ENCODE peak calls at places on chromosomes 11 and 22, in four cellular contexts. One of them, this sample, is unnamed.

GRCh38 chr11:57646221-57646620 is 3.5 kb downstream of the YPEL4 start:
- DNase-seq in PC-9: no peak
- DNase-seq in neuronal stem cell: no peak
- DNase-seq in heart right ventricle: no peak
- DNase-seq in this sample: no peak

GRCh38 chr11:79013509-79013908 is 427.3 kb downstream of the TENM4 start:
- DNase-seq in PC-9: no peak
- DNase-seq in neuronal stem cell: no peak
- DNase-seq in heart right ventricle: no peak
- DNase-seq in this sample: no peak

GRCh38 chr11:40722179-40722795 is 737.2 kb downstream of the LRRC4C start:
- DNase-seq in PC-9: no peak
- DNase-seq in neuronal stem cell: peak
- DNase-seq in heart right ventricle: no peak
- DNase-seq in this sample: no peak

GRCh38 chr22:48100685-48101417 is 1338.4 kb downstream of the TBC1D22A start:
- DNase-seq in PC-9: no peak
- DNase-seq in neuronal stem cell: no peak
- DNase-seq in heart right ventricle: no peak
- DNase-seq in this sample: no peak

GRCh38 chr22:46660604-46661201 is 40.5 kb downstream of the GRAMD4 start:
- DNase-seq in PC-9: no peak
- DNase-seq in neuronal stem cell: no peak
- DNase-seq in heart right ventricle: no peak
- DNase-seq in this sample: no peak

GRCh38 chr11:47270331-47271271 is 668 bp downstream of the MADD start:
- DNase-seq in PC-9: peak
- DNase-seq in neuronal stem cell: no peak
- DNase-seq in heart right ventricle: no peak
- DNase-seq in this sample: peak

GRCh38 chr11:60367009-60367408 is 11.3 kb upstream of the MS4A7 start:
- DNase-seq in PC-9: no peak
- DNase-seq in neuronal stem cell: no peak
- DNase-seq in heart right ventricle: no peak
- DNase-seq in this sample: no peak

GRCh38 chr11:115493905-115494304 is 10.3 kb downstream of the CADM1 start:
- DNase-seq in PC-9: no peak
- DNase-seq in neuronal stem cell: no peak
- DNase-seq in heart right ventricle: no peak
- DNase-seq in this sample: no peak

GRCh38 chr22:46379301-46379930 is 43.9 kb downstream of the TRMU start:
- DNase-seq in PC-9: no peak
- DNase-seq in neuronal stem cell: no peak
- DNase-seq in heart right ventricle: no peak
- DNase-seq in this sample: no peak

GRCh38 chr11:72263363-72263762 is 19.4 kb upstream of the PHOX2A start:
- DNase-seq in PC-9: no peak
- DNase-seq in neuronal stem cell: no peak
- DNase-seq in heart right ventricle: no peak
- DNase-seq in this sample: no peak

GRCh38 chr11:126748097-126748756 is 252.3 kb downstream of the KIRREL3 start:
- DNase-seq in PC-9: no peak
- DNase-seq in neuronal stem cell: no peak
- DNase-seq in heart right ventricle: no peak
- DNase-seq in this sample: no peak

GRCh38 chr11:31902706-31903105 is 91.6 kb upstream of the PAX6 start:
- DNase-seq in PC-9: no peak
- DNase-seq in neuronal stem cell: no peak
- DNase-seq in heart right ventricle: no peak
- DNase-seq in this sample: no peak

GRCh38 chr22:25651332-25651731 is 86.9 kb downstream of the GRK3 start:
- DNase-seq in PC-9: no peak
- DNase-seq in neuronal stem cell: no peak
- DNase-seq in heart right ventricle: no peak
- DNase-seq in this sample: no peak

GRCh38 chr11:4891996-4892640 is 10.4 kb downstream of the OR51T1 start:
- DNase-seq in PC-9: no peak
- DNase-seq in neuronal stem cell: no peak
- DNase-seq in heart right ventricle: no peak
- DNase-seq in this sample: no peak

GRCh38 chr11:128625766-128626165 is 38.4 kb upstream of the ETS1 start:
- DNase-seq in PC-9: no peak
- DNase-seq in neuronal stem cell: no peak
- DNase-seq in heart right ventricle: no peak
- DNase-seq in this sample: no peak
- H3K27ac ChIP-seq in PC-9: no peak
- H3K27ac ChIP-seq in neuronal stem cell: no peak
- H3K27ac ChIP-seq in heart right ventricle: no peak
- H3K27ac ChIP-seq in this sample: no peak

DNA sequence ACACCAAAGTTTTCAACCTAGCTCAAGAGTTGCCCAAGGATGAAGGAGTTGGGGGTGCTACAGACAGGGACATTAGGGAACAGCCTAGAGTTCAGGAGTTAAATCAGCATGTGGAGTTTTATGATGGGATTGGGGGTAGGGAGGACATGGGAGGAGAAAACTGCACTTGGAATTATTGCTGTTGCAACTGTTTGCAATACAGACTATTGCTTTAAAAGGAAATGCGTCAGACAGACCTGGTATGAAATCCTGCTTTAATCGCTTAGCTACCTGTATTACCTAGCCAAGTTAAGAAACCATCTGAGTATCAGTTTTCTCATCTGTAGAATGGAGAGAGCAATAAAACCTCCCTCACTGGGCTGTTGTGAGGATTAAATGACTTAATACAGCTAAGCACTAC is 6.3 kb downstream of the TMA7B start:
- DNase-seq in PC-9: no peak
- DNase-seq in neuronal stem cell: no peak
- DNase-seq in heart right ventricle: no peak
- DNase-seq in this sample: no peak
- H3K27ac ChIP-seq in PC-9: no peak
- H3K27ac ChIP-seq in neuronal stem cell: no peak
- H3K27ac ChIP-seq in heart right ventricle: no peak
- H3K27ac ChIP-seq in this sample: no peak

GRCh38 chr22:36324414-36324813 is 63.4 kb downstream of the MYH9 start:
- DNase-seq in PC-9: no peak
- DNase-seq in neuronal stem cell: no peak
- DNase-seq in heart right ventricle: no peak
- DNase-seq in this sample: no peak

GRCh38 chr22:36327922-36328551 is 59.7 kb downstream of the MYH9 start:
- DNase-seq in PC-9: no peak
- DNase-seq in neuronal stem cell: no peak
- DNase-seq in heart right ventricle: no peak
- DNase-seq in this sample: no peak

GRCh38 chr22:36325163-36326031 is 62.4 kb downstream of the MYH9 start:
- DNase-seq in PC-9: no peak
- DNase-seq in neuronal stem cell: no peak
- DNase-seq in heart right ventricle: no peak
- DNase-seq in this sample: no peak

GRCh38 chr22:36328635-36329216 is 59.0 kb downstream of the MYH9 start:
- DNase-seq in PC-9: peak
- DNase-seq in neuronal stem cell: no peak
- DNase-seq in heart right ventricle: no peak
- DNase-seq in this sample: no peak

DNA sequence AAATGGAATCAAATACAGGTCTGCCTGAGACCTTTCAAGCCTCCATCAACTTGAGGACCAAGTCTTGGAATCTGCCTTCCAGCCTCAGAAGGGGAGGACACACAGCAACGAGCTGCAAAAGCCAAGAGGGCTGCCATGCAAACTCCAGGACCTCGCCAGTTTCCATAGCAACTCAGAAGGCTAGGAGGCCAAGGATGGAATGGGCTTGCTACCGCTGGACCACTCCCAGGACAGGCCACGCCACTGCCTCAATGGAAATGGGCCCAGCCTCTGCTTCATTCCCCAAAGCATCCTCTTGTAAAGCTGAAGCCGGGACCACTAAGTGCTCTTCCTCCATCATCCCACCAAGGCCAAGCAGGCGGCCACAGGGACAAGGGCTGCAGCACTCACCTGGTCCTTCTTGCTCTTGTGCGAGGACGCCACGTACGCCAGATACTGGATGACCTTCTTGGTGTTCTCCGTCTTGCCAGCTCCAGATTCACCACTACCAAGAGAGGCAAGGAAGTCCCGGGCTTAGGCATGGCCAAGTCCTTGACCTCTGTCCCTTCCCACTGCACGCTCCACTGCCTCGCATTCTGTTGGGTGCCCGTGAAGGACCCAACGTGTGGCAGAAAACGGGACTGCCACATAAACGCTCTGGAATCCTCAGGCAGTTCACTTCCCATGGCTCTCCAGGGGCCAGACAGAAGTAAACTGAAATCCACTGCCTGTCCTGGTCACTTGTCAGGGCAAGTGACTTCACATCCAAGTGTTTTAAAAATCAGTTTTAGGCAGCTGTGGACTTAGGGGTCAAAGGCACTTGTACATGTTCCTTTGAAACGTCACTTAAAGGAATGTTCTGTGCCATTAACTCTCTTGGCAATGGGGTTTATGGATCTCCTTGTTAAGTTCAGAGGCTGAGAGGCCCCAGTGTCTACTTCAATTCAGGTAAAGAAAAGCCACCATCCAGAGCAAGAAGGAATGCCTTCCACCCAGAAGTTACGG is 61.3 kb downstream of the MYH9 start:
- DNase-seq in PC-9: no peak
- DNase-seq in neuronal stem cell: no peak
- DNase-seq in heart right ventricle: no peak
- DNase-seq in this sample: no peak
- H3K27ac ChIP-seq in PC-9: peak
- H3K27ac ChIP-seq in neuronal stem cell: no peak
- H3K27ac ChIP-seq in heart right ventricle: peak
- H3K27ac ChIP-seq in this sample: no peak

GRCh38 chr11:124893781-124894401 is 3.8 kb downstream of the ROBO4 start:
- DNase-seq in PC-9: no peak
- DNase-seq in neuronal stem cell: no peak
- DNase-seq in heart right ventricle: no peak
- DNase-seq in this sample: no peak

GRCh38 chr11:124891390-124891861 is 6.2 kb downstream of the ROBO4 start:
- DNase-seq in PC-9: no peak
- DNase-seq in neuronal stem cell: no peak
- DNase-seq in heart right ventricle: peak
- DNase-seq in this sample: no peak

GRCh38 chr11:124894606-124895430 is 2.8 kb downstream of the ROBO4 start:
- DNase-seq in PC-9: no peak
- DNase-seq in neuronal stem cell: no peak
- DNase-seq in heart right ventricle: no peak
- DNase-seq in this sample: no peak

GRCh38 chr11:124892131-124892530 is 5.5 kb downstream of the ROBO4 start:
- DNase-seq in PC-9: no peak
- DNase-seq in neuronal stem cell: no peak
- DNase-seq in heart right ventricle: no peak
- DNase-seq in this sample: no peak

DNA sequence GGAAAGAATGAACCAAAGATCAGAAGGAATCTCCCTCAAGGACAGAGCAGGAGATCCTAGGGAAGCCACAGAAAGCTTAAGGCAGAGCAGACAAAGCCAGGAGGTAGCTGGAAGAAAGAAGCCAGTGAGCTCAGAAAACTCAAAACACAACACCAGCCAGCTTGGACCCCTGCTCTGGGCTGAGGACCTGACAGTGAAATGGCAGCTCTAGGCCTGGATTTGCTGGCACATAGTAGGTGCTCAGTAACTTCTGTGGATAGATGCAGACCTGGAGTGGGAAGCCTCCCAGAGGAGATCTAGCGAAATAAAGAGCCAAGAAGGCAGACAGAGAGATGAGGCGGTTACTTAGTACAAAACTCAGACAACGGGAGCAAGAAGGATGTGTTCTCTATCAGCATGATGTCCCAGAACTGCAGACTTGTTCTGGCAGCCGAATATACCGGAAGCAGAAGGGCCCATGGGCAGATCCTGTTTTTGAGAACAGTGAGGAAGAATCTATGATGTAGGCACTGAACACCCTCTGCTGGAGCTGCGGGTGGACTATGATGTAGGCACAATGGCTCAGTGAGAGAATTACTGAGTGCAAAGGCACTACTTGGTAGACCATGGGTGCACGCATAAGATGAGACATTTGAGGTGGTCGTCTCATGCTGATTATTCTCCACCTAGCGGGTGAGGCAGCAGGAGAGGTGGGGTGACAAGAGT is 4.8 kb downstream of the ROBO4 start:
- DNase-seq in PC-9: no peak
- DNase-seq in neuronal stem cell: no peak
- DNase-seq in heart right ventricle: no peak
- DNase-seq in this sample: peak
- H3K27ac ChIP-seq in PC-9: no peak
- H3K27ac ChIP-seq in neuronal stem cell: no peak
- H3K27ac ChIP-seq in heart right ventricle: peak
- H3K27ac ChIP-seq in this sample: no peak

DNA sequence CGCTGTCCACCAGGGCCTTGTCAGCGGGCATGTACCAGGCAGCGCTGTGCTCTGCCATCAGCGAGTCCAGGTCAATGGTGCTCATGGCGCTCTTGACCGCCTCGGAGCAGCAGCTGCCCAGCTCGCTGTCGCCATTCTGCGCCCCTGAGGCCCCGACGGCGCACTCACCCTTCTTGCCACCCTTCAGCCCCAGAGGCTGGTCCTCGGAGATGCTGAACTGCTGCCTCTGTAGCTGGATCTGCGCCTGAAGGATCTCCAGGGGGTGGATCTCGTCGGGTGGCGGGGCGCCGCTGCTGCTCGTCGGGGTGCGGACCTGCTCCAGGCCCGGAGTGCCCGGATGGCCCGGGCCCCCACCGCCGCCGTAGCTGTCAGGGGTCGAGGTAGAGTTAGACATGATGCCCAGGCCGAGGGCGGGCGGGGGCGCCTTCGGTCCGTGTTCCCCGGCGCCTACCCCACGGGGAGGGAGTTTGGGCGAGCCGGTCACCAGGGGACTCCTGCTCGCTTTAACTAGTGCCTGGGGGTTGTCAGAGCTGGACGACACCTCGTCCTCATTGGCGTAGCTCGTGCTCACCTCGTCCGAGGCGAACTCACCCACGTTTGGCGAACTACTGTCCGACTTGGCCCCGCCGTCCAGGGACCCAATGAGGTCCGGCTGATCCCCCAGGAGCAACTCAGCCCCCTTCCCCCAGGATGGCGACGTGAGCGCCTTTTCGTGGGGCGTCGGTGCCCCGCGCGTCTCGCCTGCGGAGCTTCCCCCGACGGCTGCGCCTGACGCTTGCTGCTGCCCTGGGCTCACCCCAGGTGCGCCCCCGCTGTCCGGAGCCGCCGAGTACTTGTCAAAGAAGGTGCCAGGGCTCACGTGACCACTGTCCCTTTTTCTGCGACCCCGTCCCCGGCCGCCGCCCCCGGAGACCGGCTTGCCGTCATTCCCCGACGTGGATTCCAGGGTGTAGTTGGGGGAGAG is 4.4 kb downstream of the MN1 start:
- DNase-seq in PC-9: no peak
- DNase-seq in neuronal stem cell: no peak
- DNase-seq in heart right ventricle: no peak
- DNase-seq in this sample: no peak
- H3K27ac ChIP-seq in PC-9: no peak
- H3K27ac ChIP-seq in neuronal stem cell: no peak
- H3K27ac ChIP-seq in heart right ventricle: peak
- H3K27ac ChIP-seq in this sample: no peak

DNA sequence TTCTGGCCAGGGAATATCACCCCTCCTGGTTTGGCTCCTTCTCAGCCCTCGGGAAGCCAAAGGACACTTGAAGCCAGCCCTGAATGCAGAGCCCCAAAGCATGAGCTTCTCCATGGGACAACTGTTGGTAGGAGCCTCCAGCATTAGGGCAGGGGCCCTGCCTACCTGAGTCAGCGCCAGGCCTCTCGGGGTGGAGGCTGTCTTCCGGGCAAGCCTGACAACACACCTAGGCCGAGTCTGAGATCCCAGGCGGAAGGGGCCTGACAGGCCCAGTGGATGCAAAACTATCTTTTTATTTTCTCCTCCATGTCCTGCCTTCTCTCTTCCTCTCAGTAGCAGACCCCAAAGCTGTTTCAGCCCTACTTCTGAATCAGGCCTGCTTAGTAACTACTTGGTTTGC is 27.6 kb downstream of the RCOR2 start:
- DNase-seq in PC-9: peak
- DNase-seq in neuronal stem cell: no peak
- DNase-seq in heart right ventricle: no peak
- DNase-seq in this sample: no peak
- H3K27ac ChIP-seq in PC-9: peak
- H3K27ac ChIP-seq in neuronal stem cell: no peak
- H3K27ac ChIP-seq in heart right ventricle: peak
- H3K27ac ChIP-seq in this sample: no peak